ENCODE peak calls at places on chromosome 11, in six cellular contexts. One of them, this sample, is unnamed.

GRCh38 chr11:7585816-7586215 is 72.0 kb downstream of the PPFIBP2 start:
- DNase-seq in RCC 7860: no peak
- DNase-seq in iris pigment epithelial cell: peak; percentile 36
- DNase-seq in AG08395: no peak
- DNase-seq in aorta: no peak
- DNase-seq in HTR-8/SVneo: no peak
- DNase-seq in this sample: peak; percentile 41

GRCh38 chr11:34323601-34324000 is 34.2 kb downstream of the ABTB2 start:
- DNase-seq in RCC 7860: no peak
- DNase-seq in iris pigment epithelial cell: no peak
- DNase-seq in AG08395: peak; percentile 20
- DNase-seq in aorta: no peak
- DNase-seq in HTR-8/SVneo: no peak
- DNase-seq in this sample: no peak

GRCh38 chr11:61087426-61088119 is 14.7 kb upstream of the CD5 start:
- DNase-seq in RCC 7860: no peak
- DNase-seq in iris pigment epithelial cell: no peak
- DNase-seq in AG08395: no peak
- DNase-seq in aorta: no peak
- DNase-seq in HTR-8/SVneo: no peak
- DNase-seq in this sample: no peak

GRCh38 chr11:66727282-66727882 is 1.6 kb downstream of the SPTBN2 start:
- DNase-seq in RCC 7860: no peak
- DNase-seq in iris pigment epithelial cell: peak; percentile 31
- DNase-seq in AG08395: peak; percentile 11
- DNase-seq in aorta: no peak
- DNase-seq in HTR-8/SVneo: peak; percentile 24
- DNase-seq in this sample: peak; percentile 60

GRCh38 chr11:70399681-70400112 is 1.4 kb downstream of the CTTN start:
- DNase-seq in RCC 7860: peak; percentile 87
- DNase-seq in iris pigment epithelial cell: peak; percentile 98
- DNase-seq in AG08395: peak; percentile 97
- DNase-seq in aorta: peak; percentile 93
- DNase-seq in HTR-8/SVneo: peak; percentile 98
- DNase-seq in this sample: peak; percentile 95

GRCh38 chr11:128802358-128802981 is 64.6 kb downstream of the KCNJ1 start:
- DNase-seq in RCC 7860: no peak
- DNase-seq in iris pigment epithelial cell: no peak
- DNase-seq in AG08395: peak; percentile 32
- DNase-seq in aorta: no peak
- DNase-seq in HTR-8/SVneo: peak; percentile 17
- DNase-seq in this sample: peak; percentile 4

GRCh38 chr11:33379931-33380330 is 122.8 kb downstream of the HIPK3 start:
- DNase-seq in RCC 7860: no peak
- DNase-seq in iris pigment epithelial cell: no peak
- DNase-seq in AG08395: no peak
- DNase-seq in aorta: no peak
- DNase-seq in HTR-8/SVneo: no peak
- DNase-seq in this sample: no peak

GRCh38 chr11:130118636-130119387 is 40.8 kb upstream of the ST14 start:
- DNase-seq in RCC 7860: no peak
- DNase-seq in iris pigment epithelial cell: no peak
- DNase-seq in AG08395: no peak
- DNase-seq in aorta: no peak
- DNase-seq in HTR-8/SVneo: no peak
- DNase-seq in this sample: no peak

GRCh38 chr11:11148104-11148509 is 204.9 kb downstream of the CSNK2A3 start:
- DNase-seq in RCC 7860: peak; percentile 13
- DNase-seq in iris pigment epithelial cell: peak; percentile 67
- DNase-seq in AG08395: peak; percentile 98
- DNase-seq in aorta: peak; percentile 90
- DNase-seq in HTR-8/SVneo: peak; percentile 34
- DNase-seq in this sample: peak; percentile 94

GRCh38 chr11:122601131-122602125 is 54.1 kb upstream of the UBASH3B start:
- DNase-seq in RCC 7860: no peak
- DNase-seq in iris pigment epithelial cell: peak; percentile 71
- DNase-seq in AG08395: peak; percentile 85
- DNase-seq in aorta: no peak
- DNase-seq in HTR-8/SVneo: peak; percentile 38
- DNase-seq in this sample: peak; percentile 50

GRCh38 chr11:34157163-34157562 is 51.7 kb downstream of the NAT10 start:
- DNase-seq in RCC 7860: no peak
- DNase-seq in iris pigment epithelial cell: no peak
- DNase-seq in AG08395: no peak
- DNase-seq in aorta: peak; percentile 63
- DNase-seq in HTR-8/SVneo: no peak
- DNase-seq in this sample: no peak

GRCh38 chr11:60782393-60783140 is 2.6 kb upstream of the MS4A10 start:
- DNase-seq in RCC 7860: no peak
- DNase-seq in iris pigment epithelial cell: no peak
- DNase-seq in AG08395: no peak
- DNase-seq in aorta: no peak
- DNase-seq in HTR-8/SVneo: no peak
- DNase-seq in this sample: no peak

GRCh38 chr11:19713221-19714092 is 820 bp downstream of the NAV2 start:
- DNase-seq in RCC 7860: no peak
- DNase-seq in iris pigment epithelial cell: peak; percentile 26
- DNase-seq in AG08395: no peak
- DNase-seq in aorta: peak; percentile 57
- DNase-seq in HTR-8/SVneo: no peak
- DNase-seq in this sample: no peak

GRCh38 chr11:88414385-88414861 is 76.9 kb upstream of the CTSC start:
- DNase-seq in RCC 7860: no peak
- DNase-seq in iris pigment epithelial cell: peak; percentile 87
- DNase-seq in AG08395: no peak
- DNase-seq in aorta: peak; percentile 64
- DNase-seq in HTR-8/SVneo: peak; percentile 26
- DNase-seq in this sample: no peak

GRCh38 chr11:67071420-67072284 is 15.0 kb downstream of the RHOD start:
- DNase-seq in RCC 7860: peak; percentile 16
- DNase-seq in iris pigment epithelial cell: peak; percentile 54
- DNase-seq in AG08395: peak; percentile 80
- DNase-seq in aorta: peak; percentile 81
- DNase-seq in HTR-8/SVneo: no peak
- DNase-seq in this sample: no peak

GRCh38 chr11:11807811-11808210 is 34.0 kb upstream of the USP47 start:
- DNase-seq in RCC 7860: no peak
- DNase-seq in iris pigment epithelial cell: no peak
- DNase-seq in AG08395: no peak
- DNase-seq in aorta: no peak
- DNase-seq in HTR-8/SVneo: no peak
- DNase-seq in this sample: no peak

GRCh38 chr11:75242722-75243600 is 2.4 kb downstream of the TPBGL start:
- DNase-seq in RCC 7860: no peak
- DNase-seq in iris pigment epithelial cell: no peak
- DNase-seq in AG08395: no peak
- DNase-seq in aorta: no peak
- DNase-seq in HTR-8/SVneo: no peak
- DNase-seq in this sample: no peak

GRCh38 chr11:31419669-31420068 is 50.0 kb downstream of the DNAJC24 start:
- DNase-seq in RCC 7860: no peak
- DNase-seq in iris pigment epithelial cell: peak; percentile 36
- DNase-seq in AG08395: no peak
- DNase-seq in aorta: no peak
- DNase-seq in HTR-8/SVneo: no peak
- DNase-seq in this sample: no peak

GRCh38 chr11:37552284-37552683 is 954.2 kb upstream of the RAG2 start:
- DNase-seq in RCC 7860: no peak
- DNase-seq in iris pigment epithelial cell: no peak
- DNase-seq in AG08395: no peak
- DNase-seq in aorta: no peak
- DNase-seq in HTR-8/SVneo: no peak
- DNase-seq in this sample: no peak

GRCh38 chr11:704799-705645 is 1.0 kb upstream of the EPS8L2 start:
- DNase-seq in RCC 7860: peak; percentile 61
- DNase-seq in iris pigment epithelial cell: no peak
- DNase-seq in AG08395: no peak
- DNase-seq in aorta: no peak
- DNase-seq in HTR-8/SVneo: no peak
- DNase-seq in this sample: no peak

GRCh38 chr11:35246725-35247124 is 107.8 kb downstream of the CD44 start:
- DNase-seq in RCC 7860: no peak
- DNase-seq in iris pigment epithelial cell: no peak
- DNase-seq in AG08395: peak; percentile 70
- DNase-seq in aorta: no peak
- DNase-seq in HTR-8/SVneo: no peak
- DNase-seq in this sample: no peak

GRCh38 chr11:121721448-121721847 is 268.7 kb upstream of the SORL1-AS1 start:
- DNase-seq in RCC 7860: no peak
- DNase-seq in iris pigment epithelial cell: no peak
- DNase-seq in AG08395: no peak
- DNase-seq in aorta: no peak
- DNase-seq in HTR-8/SVneo: no peak
- DNase-seq in this sample: no peak

GRCh38 chr11:2789791-2790580 is 90.2 kb upstream of the KCNQ1OT1 start:
- DNase-seq in RCC 7860: no peak
- DNase-seq in iris pigment epithelial cell: no peak
- DNase-seq in AG08395: no peak
- DNase-seq in aorta: peak; percentile 45
- DNase-seq in HTR-8/SVneo: no peak
- DNase-seq in this sample: no peak

GRCh38 chr11:92424281-92424680 is 199.7 kb downstream of the FAT3 start:
- DNase-seq in RCC 7860: no peak
- DNase-seq in iris pigment epithelial cell: no peak
- DNase-seq in AG08395: peak; percentile 28
- DNase-seq in aorta: no peak
- DNase-seq in HTR-8/SVneo: no peak
- DNase-seq in this sample: no peak

GRCh38 chr11:94125408-94126120 is 3.1 kb upstream of the PANX1 start:
- DNase-seq in RCC 7860: no peak
- DNase-seq in iris pigment epithelial cell: no peak
- DNase-seq in AG08395: no peak
- DNase-seq in aorta: no peak
- DNase-seq in HTR-8/SVneo: no peak
- DNase-seq in this sample: no peak

GRCh38 chr11:86797133-86797532 is 3.2 kb upstream of the PRSS23 start:
- DNase-seq in RCC 7860: no peak
- DNase-seq in iris pigment epithelial cell: no peak
- DNase-seq in AG08395: no peak
- DNase-seq in aorta: no peak
- DNase-seq in HTR-8/SVneo: no peak
- DNase-seq in this sample: no peak

This sample was measured in MG63.